ENCODE peak calls at places on chromosomes 6 and 20, in six cellular contexts. One of them, this sample, is unnamed.

GRCh38 chr6:167567142-167568033 is 242.5 kb downstream of the TTLL2 start:
- DNase-seq in adrenal gland: no peak
- DNase-seq in HFFc6: no peak
- DNase-seq in cardiac muscle cell: no peak
- DNase-seq in chondrocyte: no peak
- DNase-seq in fibroblast of pulmonary artery: peak; percentile 24
- DNase-seq in this sample: peak; percentile 33

GRCh38 chr6:99589907-99590493 is 16.6 kb upstream of the PRDM13 start:
- DNase-seq in adrenal gland: no peak
- DNase-seq in HFFc6: no peak
- DNase-seq in cardiac muscle cell: no peak
- DNase-seq in chondrocyte: no peak
- DNase-seq in fibroblast of pulmonary artery: no peak
- DNase-seq in this sample: no peak

GRCh38 chr6:169960891-169961611 is 209.6 kb downstream of the ERMARD start:
- DNase-seq in adrenal gland: no peak
- DNase-seq in HFFc6: no peak
- DNase-seq in cardiac muscle cell: no peak
- DNase-seq in chondrocyte: peak; percentile 63
- DNase-seq in fibroblast of pulmonary artery: no peak
- DNase-seq in this sample: no peak

GRCh38 chr20:47278907-47279348 is 77.6 kb downstream of the ZMYND8 start:
- DNase-seq in adrenal gland: peak; percentile 66
- DNase-seq in HFFc6: peak; percentile 27
- DNase-seq in cardiac muscle cell: no peak
- DNase-seq in chondrocyte: no peak
- DNase-seq in fibroblast of pulmonary artery: peak; percentile 16
- DNase-seq in this sample: no peak

GRCh38 chr6:26445934-26446667 is 5.8 kb downstream of the BTN3A3 start:
- DNase-seq in adrenal gland: no peak
- DNase-seq in HFFc6: no peak
- DNase-seq in cardiac muscle cell: no peak
- DNase-seq in chondrocyte: no peak
- DNase-seq in fibroblast of pulmonary artery: no peak
- DNase-seq in this sample: peak; percentile 65

GRCh38 chr6:108235121-108235520 is 25.7 kb downstream of the SNX3 start:
- DNase-seq in adrenal gland: no peak
- DNase-seq in HFFc6: no peak
- DNase-seq in cardiac muscle cell: no peak
- DNase-seq in chondrocyte: no peak
- DNase-seq in fibroblast of pulmonary artery: no peak
- DNase-seq in this sample: no peak

GRCh38 chr20:45138451-45139300 is 14.4 kb upstream of the WFDC12 start:
- DNase-seq in adrenal gland: peak; percentile 31
- DNase-seq in HFFc6: no peak
- DNase-seq in cardiac muscle cell: peak; percentile 38
- DNase-seq in chondrocyte: no peak
- DNase-seq in fibroblast of pulmonary artery: peak; percentile 8
- DNase-seq in this sample: peak; percentile 53

GRCh38 chr6:114108119-114109002 is 137.4 kb upstream of the HDAC2 start:
- DNase-seq in adrenal gland: peak; percentile 74
- DNase-seq in HFFc6: peak; percentile 68
- DNase-seq in cardiac muscle cell: peak; percentile 81
- DNase-seq in chondrocyte: no peak
- DNase-seq in fibroblast of pulmonary artery: peak; percentile 77
- DNase-seq in this sample: peak; percentile 14

GRCh38 chr6:157281570-157281969 is 41.7 kb downstream of the TMEM242 start:
- DNase-seq in adrenal gland: no peak
- DNase-seq in HFFc6: no peak
- DNase-seq in cardiac muscle cell: no peak
- DNase-seq in chondrocyte: no peak
- DNase-seq in fibroblast of pulmonary artery: peak; percentile 13
- DNase-seq in this sample: no peak

GRCh38 chr6:136859430-136859829 is 37.0 kb downstream of the PEX7 start:
- DNase-seq in adrenal gland: no peak
- DNase-seq in HFFc6: no peak
- DNase-seq in cardiac muscle cell: no peak
- DNase-seq in chondrocyte: no peak
- DNase-seq in fibroblast of pulmonary artery: no peak
- DNase-seq in this sample: no peak

GRCh38 chr6:149477544-149477943 is 7.3 kb downstream of the ZC3H12D start:
- DNase-seq in adrenal gland: no peak
- DNase-seq in HFFc6: no peak
- DNase-seq in cardiac muscle cell: no peak
- DNase-seq in chondrocyte: no peak
- DNase-seq in fibroblast of pulmonary artery: no peak
- DNase-seq in this sample: no peak

GRCh38 chr6:17446713-17447112 is 53.3 kb downstream of the CAP2 start:
- DNase-seq in adrenal gland: no peak
- DNase-seq in HFFc6: no peak
- DNase-seq in cardiac muscle cell: no peak
- DNase-seq in chondrocyte: no peak
- DNase-seq in fibroblast of pulmonary artery: no peak
- DNase-seq in this sample: no peak

GRCh38 chr6:152244998-152245630 is 392.0 kb downstream of the SYNE1 start:
- DNase-seq in adrenal gland: no peak
- DNase-seq in HFFc6: no peak
- DNase-seq in cardiac muscle cell: peak; percentile 34
- DNase-seq in chondrocyte: no peak
- DNase-seq in fibroblast of pulmonary artery: no peak
- DNase-seq in this sample: no peak

GRCh38 chr20:8043687-8044278 is 24.2 kb upstream of the TMX4 start:
- DNase-seq in adrenal gland: peak; percentile 34
- DNase-seq in HFFc6: peak; percentile 53
- DNase-seq in cardiac muscle cell: peak; percentile 79
- DNase-seq in chondrocyte: no peak
- DNase-seq in fibroblast of pulmonary artery: peak; percentile 78
- DNase-seq in this sample: peak; percentile 57

GRCh38 chr20:35616465-35617396 is 1.1 kb downstream of the SPAG4 start:
- DNase-seq in adrenal gland: peak; percentile 87
- DNase-seq in HFFc6: peak; percentile 99
- DNase-seq in cardiac muscle cell: peak; percentile 79
- DNase-seq in chondrocyte: no peak
- DNase-seq in fibroblast of pulmonary artery: peak; percentile 100
- DNase-seq in this sample: peak; percentile 73

GRCh38 chr20:7924692-7925091 is 15.6 kb downstream of the HAO1 start:
- DNase-seq in adrenal gland: no peak
- DNase-seq in HFFc6: peak; percentile 93
- DNase-seq in cardiac muscle cell: no peak
- DNase-seq in chondrocyte: no peak
- DNase-seq in fibroblast of pulmonary artery: peak; percentile 91
- DNase-seq in this sample: no peak

GRCh38 chr6:87794922-87795885 is 93.2 kb upstream of the AKIRIN2 start:
- DNase-seq in adrenal gland: peak; percentile 19
- DNase-seq in HFFc6: no peak
- DNase-seq in cardiac muscle cell: no peak
- DNase-seq in chondrocyte: no peak
- DNase-seq in fibroblast of pulmonary artery: no peak
- DNase-seq in this sample: no peak

GRCh38 chr6:34064675-34065074 is 81.2 kb downstream of the GRM4 start:
- DNase-seq in adrenal gland: no peak
- DNase-seq in HFFc6: no peak
- DNase-seq in cardiac muscle cell: no peak
- DNase-seq in chondrocyte: no peak
- DNase-seq in fibroblast of pulmonary artery: no peak
- DNase-seq in this sample: no peak

GRCh38 chr6:34061348-34061747 is 84.5 kb downstream of the GRM4 start:
- DNase-seq in adrenal gland: no peak
- DNase-seq in HFFc6: no peak
- DNase-seq in cardiac muscle cell: no peak
- DNase-seq in chondrocyte: no peak
- DNase-seq in fibroblast of pulmonary artery: no peak
- DNase-seq in this sample: no peak

GRCh38 chr6:34063641-34064040 is 82.2 kb downstream of the GRM4 start:
- DNase-seq in adrenal gland: no peak
- DNase-seq in HFFc6: no peak
- DNase-seq in cardiac muscle cell: no peak
- DNase-seq in chondrocyte: no peak
- DNase-seq in fibroblast of pulmonary artery: no peak
- DNase-seq in this sample: no peak

GRCh38 chr6:34062156-34062555 is 83.7 kb downstream of the GRM4 start:
- DNase-seq in adrenal gland: no peak
- DNase-seq in HFFc6: no peak
- DNase-seq in cardiac muscle cell: no peak
- DNase-seq in chondrocyte: no peak
- DNase-seq in fibroblast of pulmonary artery: no peak
- DNase-seq in this sample: no peak

GRCh38 chr6:34062815-34063214 is 83.1 kb downstream of the GRM4 start:
- DNase-seq in adrenal gland: no peak
- DNase-seq in HFFc6: no peak
- DNase-seq in cardiac muscle cell: no peak
- DNase-seq in chondrocyte: no peak
- DNase-seq in fibroblast of pulmonary artery: no peak
- DNase-seq in this sample: no peak
- TF ChIP-seq CTCF in adrenal gland: no peak
- TF ChIP-seq CTCF in HFFc6: peak; percentile 57
- TF ChIP-seq CTCF in cardiac muscle cell: no peak
- TF ChIP-seq CTCF in chondrocyte: peak; percentile 52
- TF ChIP-seq CTCF in fibroblast of pulmonary artery: peak; percentile 20
- TF ChIP-seq CTCF in this sample: no peak

GRCh38 chr20:40943591-40943990 is 85.0 kb upstream of the TOP1 start:
- DNase-seq in adrenal gland: no peak
- DNase-seq in HFFc6: no peak
- DNase-seq in cardiac muscle cell: no peak
- DNase-seq in chondrocyte: no peak
- DNase-seq in fibroblast of pulmonary artery: no peak
- DNase-seq in this sample: no peak

GRCh38 chr20:40942775-40943174 is 85.8 kb upstream of the TOP1 start:
- DNase-seq in adrenal gland: no peak
- DNase-seq in HFFc6: no peak
- DNase-seq in cardiac muscle cell: no peak
- DNase-seq in chondrocyte: no peak
- DNase-seq in fibroblast of pulmonary artery: no peak
- DNase-seq in this sample: no peak

GRCh38 chr20:40948352-40949267 is 80.0 kb upstream of the TOP1 start:
- DNase-seq in adrenal gland: no peak
- DNase-seq in HFFc6: peak; percentile 41
- DNase-seq in cardiac muscle cell: no peak
- DNase-seq in chondrocyte: no peak
- DNase-seq in fibroblast of pulmonary artery: peak; percentile 7
- DNase-seq in this sample: no peak

GRCh38 chr20:40945189-40945588 is 83.4 kb upstream of the TOP1 start:
- DNase-seq in adrenal gland: no peak
- DNase-seq in HFFc6: no peak
- DNase-seq in cardiac muscle cell: no peak
- DNase-seq in chondrocyte: no peak
- DNase-seq in fibroblast of pulmonary artery: no peak
- DNase-seq in this sample: no peak

DNA sequence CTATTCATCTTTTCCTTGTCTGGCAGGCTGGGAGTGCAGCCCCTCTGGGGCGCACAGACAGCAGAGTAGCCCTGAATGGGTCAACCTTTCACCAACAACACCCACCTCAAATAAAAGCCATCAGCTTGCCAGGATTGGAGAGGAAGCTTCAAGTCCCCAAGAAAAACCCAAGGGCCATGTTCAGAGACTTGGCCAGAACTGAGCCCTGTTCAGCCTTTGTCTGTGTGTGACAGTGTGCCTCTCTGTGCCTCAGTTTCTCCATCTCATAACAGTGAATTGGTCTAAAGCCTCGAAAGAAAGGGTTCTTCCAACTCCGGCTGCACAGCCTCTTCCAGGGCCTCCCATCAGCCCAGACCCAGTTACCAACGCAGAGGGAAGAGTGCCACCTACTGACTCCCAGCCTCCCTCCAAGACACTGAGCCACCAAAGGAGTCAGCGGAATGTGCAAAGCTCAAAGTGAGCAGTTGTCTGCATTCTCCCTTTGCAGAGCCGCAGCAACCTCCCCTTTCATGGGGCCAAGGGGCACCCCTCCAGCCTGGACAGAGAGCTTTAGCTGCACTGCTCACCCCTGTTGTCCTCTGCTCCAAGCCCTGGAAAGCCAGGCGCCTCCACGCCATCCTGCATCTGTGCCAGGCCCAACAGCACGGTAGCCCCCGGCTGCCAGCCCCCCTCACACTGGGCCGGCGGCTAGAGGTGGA is 82.7 kb upstream of the TOP1 start:
- DNase-seq in adrenal gland: peak; percentile 58
- DNase-seq in HFFc6: peak; percentile 21
- DNase-seq in cardiac muscle cell: peak; percentile 80
- DNase-seq in chondrocyte: no peak
- DNase-seq in fibroblast of pulmonary artery: peak; percentile 64
- DNase-seq in this sample: peak; percentile 64
- TF ChIP-seq CTCF in adrenal gland: peak; percentile 42
- TF ChIP-seq CTCF in HFFc6: peak; percentile 70
- TF ChIP-seq CTCF in cardiac muscle cell: peak; percentile 88
- TF ChIP-seq CTCF in chondrocyte: peak; percentile 82
- TF ChIP-seq CTCF in fibroblast of pulmonary artery: peak; percentile 64
- TF ChIP-seq CTCF in this sample: peak; percentile 37

GRCh38 chr20:31846793-31847138 is 1.4 kb upstream of the FOXS1 start:
- DNase-seq in adrenal gland: no peak
- DNase-seq in HFFc6: no peak
- DNase-seq in cardiac muscle cell: no peak
- DNase-seq in chondrocyte: no peak
- DNase-seq in fibroblast of pulmonary artery: no peak
- DNase-seq in this sample: no peak
- TF ChIP-seq CTCF in adrenal gland: no peak
- TF ChIP-seq CTCF in HFFc6: peak; percentile 63
- TF ChIP-seq CTCF in cardiac muscle cell: no peak
- TF ChIP-seq CTCF in chondrocyte: no peak
- TF ChIP-seq CTCF in fibroblast of pulmonary artery: no peak
- TF ChIP-seq CTCF in this sample: no peak

GRCh38 chr6:145733770-145734169 is 1.6 kb downstream of the EPM2A start:
- DNase-seq in adrenal gland: no peak
- DNase-seq in HFFc6: no peak
- DNase-seq in cardiac muscle cell: no peak
- DNase-seq in chondrocyte: no peak
- DNase-seq in fibroblast of pulmonary artery: no peak
- DNase-seq in this sample: no peak

GRCh38 chr6:145736854-145737181 is 1.5 kb upstream of the EPM2A start:
- DNase-seq in adrenal gland: no peak
- DNase-seq in HFFc6: peak; percentile 34
- DNase-seq in cardiac muscle cell: peak; percentile 14
- DNase-seq in chondrocyte: no peak
- DNase-seq in fibroblast of pulmonary artery: peak; percentile 50
- DNase-seq in this sample: no peak

GRCh38 chr6:145734486-145735355 is 599 bp downstream of the EPM2A start:
- DNase-seq in adrenal gland: peak; percentile 87
- DNase-seq in HFFc6: peak; percentile 85
- DNase-seq in cardiac muscle cell: peak; percentile 94
- DNase-seq in chondrocyte: peak; percentile 96
- DNase-seq in fibroblast of pulmonary artery: peak; percentile 91
- DNase-seq in this sample: peak; percentile 84

GRCh38 chr6:145733207-145733606 is 2.1 kb downstream of the EPM2A start:
- DNase-seq in adrenal gland: no peak
- DNase-seq in HFFc6: no peak
- DNase-seq in cardiac muscle cell: no peak
- DNase-seq in chondrocyte: no peak
- DNase-seq in fibroblast of pulmonary artery: no peak
- DNase-seq in this sample: no peak

GRCh38 chr6:145735356-145736165 is at the start of gene EPM2A:
- DNase-seq in adrenal gland: peak; percentile 87
- DNase-seq in HFFc6: peak; percentile 80
- DNase-seq in cardiac muscle cell: peak; percentile 93
- DNase-seq in chondrocyte: peak; percentile 97
- DNase-seq in fibroblast of pulmonary artery: peak; percentile 79
- DNase-seq in this sample: peak; percentile 80
- TF ChIP-seq CTCF in adrenal gland: no peak
- TF ChIP-seq CTCF in HFFc6: peak; percentile 6
- TF ChIP-seq CTCF in cardiac muscle cell: no peak
- TF ChIP-seq CTCF in chondrocyte: no peak
- TF ChIP-seq CTCF in fibroblast of pulmonary artery: no peak
- TF ChIP-seq CTCF in this sample: no peak

GRCh38 chr6:135540207-135540877 is 42.8 kb upstream of the AHI1 start:
- DNase-seq in adrenal gland: no peak
- DNase-seq in HFFc6: no peak
- DNase-seq in cardiac muscle cell: peak; percentile 2
- DNase-seq in chondrocyte: no peak
- DNase-seq in fibroblast of pulmonary artery: peak; percentile 70
- DNase-seq in this sample: no peak
- TF ChIP-seq CTCF in adrenal gland: no peak
- TF ChIP-seq CTCF in HFFc6: peak; percentile 45
- TF ChIP-seq CTCF in cardiac muscle cell: peak; percentile 70
- TF ChIP-seq CTCF in chondrocyte: peak; percentile 54
- TF ChIP-seq CTCF in fibroblast of pulmonary artery: peak; percentile 55
- TF ChIP-seq CTCF in this sample: no peak